ENCODE peak calls at places on chromosomes 4 and X, in nine cellular contexts. N, B, S, R, X, Q, G, T and V are unnamed samples.
A peak's percentile ranks its signal among the peaks of the same experiment; 100 is the strongest.

GRCh38 chr4:8165374-8165896 is 6.8 kb upstream of the ABLIM2 start:
- DNase-seq in T (no peak), N (no peak), B (no peak), G (no peak), X (peak; percentile 26), R (no peak), S (no peak), Q (no peak), V (no peak)

GRCh38 chr4:176638992-176639391 is 153.7 kb downstream of the VEGFC start:
- DNase-seq in S (no peak), B (no peak), R (no peak), G (no peak), Q (no peak), T (peak; percentile 1), N (no peak), X (peak; percentile 88), V (no peak)

GRCh38 chr4:71187399-71188196 is 151.2 kb upstream of the SLC4A4 start:
- DNase-seq in B (no peak), N (no peak), Q (peak; percentile 51), X (peak; percentile 33), G (peak; percentile 38), T (no peak), S (peak; percentile 68), R (no peak), V (peak; percentile 55)

GRCh38 chrX:39174761-39175417 is 373.6 kb downstream of the MID1IP1 start:
- DNase-seq in N (peak; percentile 34), Q (no peak), X (no peak), G (no peak), T (no peak), S (no peak), R (no peak), B (peak; percentile 37), V (peak; percentile 64)

GRCh38 chr4:114980932-114981693 is 132.3 kb downstream of the NDST4 start:
- DNase-seq in T (no peak), R (no peak), Q (no peak), G (no peak), X (no peak), B (no peak), S (no peak), N (no peak), V (no peak)

GRCh38 chr4:17169699-17170098 is 271.3 kb upstream of the LDB2 start:
- DNase-seq in G (no peak), S (no peak), T (no peak), X (no peak), B (no peak), R (no peak), Q (no peak), N (no peak), V (no peak)

GRCh38 chr4:86401826-86402225 is 42.0 kb upstream of the MAPK10 start:
- DNase-seq in X (no peak), Q (no peak), S (no peak), R (no peak), T (no peak), B (no peak), N (no peak), G (no peak), V (no peak)

GRCh38 chrX:111467896-111468295 is 43.5 kb upstream of the SERTM2 start:
- DNase-seq in G (peak; percentile 33), R (no peak), T (no peak), B (no peak), Q (no peak), X (no peak), S (no peak), N (peak; percentile 28), V (no peak)

GRCh38 chrX:105167233-105167632 is 53.3 kb downstream of the TEX13A start:
- DNase-seq in B (no peak), R (no peak), Q (no peak), T (no peak), N (no peak), X (peak; percentile 0), S (no peak), G (no peak), V (no peak)

GRCh38 chrX:7071390-7071789 is 76.1 kb upstream of the STS start:
- DNase-seq in Q (no peak), X (no peak), R (no peak), T (no peak), N (no peak), G (no peak), B (no peak), S (no peak), V (no peak)

GRCh38 chr4:48985976-48986653 is at the start of gene CWH43:
- DNase-seq in X (no peak), G (no peak), N (no peak), B (no peak), S (peak; percentile 49), Q (no peak), T (no peak), R (no peak), V (no peak)

GRCh38 chrX:48648299-48648698 is 35.3 kb upstream of the WAS start:
- DNase-seq in X (peak; percentile 25), N (peak; percentile 24), T (peak; percentile 77), R (peak; percentile 33), Q (peak; percentile 71), G (peak; percentile 51), B (peak; percentile 17), S (peak; percentile 54), V (no peak)

GRCh38 chrX:151704023-151704663 is 8.9 kb downstream of the PRRG3 start:
- DNase-seq in R (no peak), S (no peak), Q (no peak), X (no peak), T (no peak), G (no peak), N (no peak), B (no peak), V (no peak)

GRCh38 chr4:79650794-79651431 is 242.9 kb upstream of the GK2 start:
- DNase-seq in X (peak; percentile 94), S (no peak), R (no peak), Q (peak; percentile 93), B (no peak), N (no peak), G (no peak), T (peak; percentile 9), V (no peak)

GRCh38 chr4:74391890-74392478 is 27.0 kb downstream of the EREG start:
- DNase-seq in R (no peak), X (peak; percentile 68), Q (no peak), S (no peak), N (no peak), G (no peak), B (no peak), T (no peak), V (no peak)

GRCh38 chrX:130637591-130637990 is 235.8 kb downstream of the RBMX2 start:
- DNase-seq in G (no peak), S (no peak), B (no peak), X (peak; percentile 1), Q (peak; percentile 31), N (no peak), T (no peak), R (no peak), V (no peak)

GRCh38 chrX:2614911-2615310 is 76.2 kb upstream of the CD99 start:
- DNase-seq in T (peak; percentile 83), S (peak; percentile 45), N (no peak), R (no peak), X (peak; percentile 59), G (no peak), B (no peak), Q (peak; percentile 78), V (no peak)

GRCh38 chr4:29309050-29309449 is 1411.1 kb upstream of the PCDH7 start:
- DNase-seq in G (no peak), R (no peak), B (no peak), N (no peak), T (no peak), S (no peak), X (peak; percentile 30), Q (peak; percentile 58), V (no peak)

DNA sequence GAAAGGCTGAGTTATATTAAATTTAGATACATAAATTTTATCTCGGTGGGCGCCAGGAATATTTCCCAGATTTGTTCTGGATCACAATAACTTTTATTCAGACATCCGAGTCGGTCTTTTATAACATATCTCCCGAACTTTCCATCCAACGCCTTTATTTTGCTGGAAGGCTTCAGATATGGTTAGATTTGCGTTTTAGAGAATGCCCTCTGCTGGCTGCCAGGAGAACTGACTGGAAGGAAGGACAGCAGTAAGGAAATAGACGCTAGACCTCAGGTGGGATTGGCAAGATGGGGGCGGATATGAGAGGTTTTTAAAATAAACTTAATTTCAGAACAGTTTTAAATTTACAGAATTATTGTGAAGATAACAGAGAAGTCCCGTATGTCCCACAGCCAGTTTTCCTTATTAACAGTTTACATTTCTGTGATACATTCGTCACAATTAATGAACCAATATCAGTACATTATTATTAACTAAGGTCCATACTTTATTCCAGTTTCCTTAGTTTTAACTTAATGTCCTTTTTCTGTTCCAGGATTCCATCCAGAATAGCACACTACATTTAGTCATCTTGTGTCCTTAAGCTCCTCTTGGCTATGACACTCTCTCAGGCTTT is 4.6 kb upstream of the KANTR start:
- DNase-seq in Q (peak; percentile 67), T (peak; percentile 54), S (peak; percentile 52), N (peak; percentile 56), R (peak; percentile 72), B (no peak), G (peak; percentile 51), X (peak; percentile 63), V (no peak)
- H3K4me3 ChIP-seq in Q (peak overlapping the region; percentile 50), T (no peak overlapping the region), S (peak overlapping the region; percentile 61), N (peak overlapping the region; percentile 27), R (no peak overlapping the region), B (peak overlapping the region; percentile 81), G (peak overlapping the region; percentile 60), X (peak overlapping the region; percentile 19), V (no peak overlapping the region)

GRCh38 chr4:109472343-109472761 is 38.7 kb downstream of the SEC24B start:
- DNase-seq in B (no peak), Q (peak; percentile 70), R (no peak), T (peak; percentile 51), G (no peak), N (no peak), X (peak; percentile 81), S (no peak), V (no peak)
- H3K4me3 ChIP-seq in B (no peak overlapping the region), Q (no peak overlapping the region), R (no peak overlapping the region), T (no peak overlapping the region), G (no peak overlapping the region), N (no peak overlapping the region), X (no peak overlapping the region), S (no peak overlapping the region), V (no peak overlapping the region)

DNA sequence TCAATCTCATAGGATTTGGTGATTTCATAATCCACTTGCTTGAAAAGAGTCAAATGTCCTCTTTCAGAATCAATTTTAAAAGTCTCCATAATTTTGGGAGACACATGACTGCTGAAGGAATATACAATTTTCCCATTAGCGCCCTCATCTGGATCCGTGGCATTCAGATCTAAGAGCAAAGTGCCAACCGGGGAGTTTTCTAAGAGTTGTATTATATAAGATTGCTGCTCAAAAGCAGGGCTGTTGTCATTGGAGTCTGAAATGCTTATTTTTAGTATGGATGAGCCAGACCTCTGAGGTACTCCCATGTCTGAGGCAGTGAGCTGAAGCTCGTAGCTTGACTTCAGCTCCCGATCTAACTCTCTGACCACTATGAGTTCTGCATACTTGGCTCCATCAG is 1.2 kb downstream of the PCDH18 start:
- DNase-seq in T (no peak), B (no peak), S (peak; percentile 30), R (peak; percentile 51), G (no peak), X (no peak), Q (peak; percentile 81), N (no peak), V (no peak)
- H3K4me3 ChIP-seq in T (no peak overlapping the region), B (peak overlapping the region; percentile 71), S (peak overlapping the region; percentile 98), R (peak overlapping the region; percentile 64), G (peak overlapping the region; percentile 62), X (no peak overlapping the region), Q (peak overlapping the region; percentile 89), N (peak overlapping the region; percentile 60), V (no peak overlapping the region)

DNA sequence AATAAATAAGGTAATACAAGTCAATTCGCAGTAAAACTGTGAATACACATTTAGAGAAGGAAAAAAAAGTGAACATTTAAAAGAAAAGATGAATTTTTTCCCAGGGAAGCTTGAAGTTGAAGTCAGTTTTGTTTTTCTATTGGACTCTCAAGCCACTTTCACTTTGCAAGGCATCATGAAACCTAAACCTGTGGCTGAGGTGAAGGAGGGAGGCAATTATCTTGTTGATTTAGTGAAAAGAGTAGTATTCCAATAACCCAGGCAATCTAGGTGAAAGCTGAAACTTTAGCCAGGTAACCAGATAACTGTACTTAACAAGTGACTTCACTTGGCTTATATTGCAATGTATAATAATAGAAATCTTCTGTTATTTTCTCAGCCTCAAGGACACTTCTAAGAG is 138.6 kb downstream of the HDX start:
- DNase-seq in N (no peak), G (no peak), T (no peak), S (no peak), X (no peak), R (no peak), Q (peak; percentile 14), B (no peak), V (no peak)
- H3K4me3 ChIP-seq in N (peak overlapping the region; percentile 12), G (no peak overlapping the region), T (no peak overlapping the region), S (no peak overlapping the region), X (no peak overlapping the region), R (no peak overlapping the region), Q (peak overlapping the region; percentile 36), B (no peak overlapping the region), V (no peak overlapping the region)